ENCODE peak calls at places on chromosome 5, in eight cellular contexts. Y is GM12892, F is NCI-H1092 treated with DMSO at 0.1 percent for 48 hours, I is amniotic epithelial cell, N is GM10248, H is T-helper 2 cell, W is heart left ventricle, L is cardiac septum. Z is an unnamed sample.

GRCh38 chr5:135750506-135750905 is 84.0 kb upstream of the SLC25A48 start:
- DNase-seq in Y (no peak), F (no peak), I (no peak), N (no peak), H (no peak), W (no peak), L (no peak), Z (no peak)

GRCh38 chr5:172901788-172902496 is 57.3 kb upstream of the RPL26L1 start:
- DNase-seq in Y (no peak), F (no peak), I (peak), N (no peak), H (no peak), W (no peak), L (no peak), Z (no peak)

GRCh38 chr5:41834506-41834905 is 35.7 kb downstream of the OXCT1 start:
- DNase-seq in Y (no peak), F (no peak), I (no peak), N (no peak), H (no peak), W (no peak), L (no peak), Z (no peak)

GRCh38 chr5:161400583-161400982 is 145.9 kb downstream of the GABRB2 start:
- DNase-seq in Y (no peak), F (peak), I (no peak), N (no peak), H (no peak), W (no peak), L (no peak), Z (no peak)

GRCh38 chr5:157710887-157711286 is 20.3 kb upstream of the THG1L start:
- DNase-seq in Y (no peak), F (no peak), I (peak), N (no peak), H (no peak), W (no peak), L (no peak), Z (no peak)

GRCh38 chr5:31029925-31030324 is 163.6 kb upstream of the CDH6 start:
- DNase-seq in Y (no peak), F (no peak), I (no peak), N (no peak), H (no peak), W (no peak), L (no peak), Z (no peak)

GRCh38 chr5:136004436-136004835 is 24.4 kb upstream of the TGFBI start:
- DNase-seq in Y (no peak), F (no peak), I (peak), N (no peak), H (no peak), W (no peak), L (no peak), Z (no peak)

GRCh38 chr5:58071566-58071965 is 388.3 kb downstream of the PLK2 start:
- DNase-seq in Y (no peak), F (no peak), I (no peak), N (no peak), H (no peak), W (peak), L (peak), Z (no peak)

GRCh38 chr5:172543484-172544298 is 89.4 kb upstream of the SH3PXD2B start:
- DNase-seq in Y (no peak), F (no peak), I (no peak), N (no peak), H (no peak), W (peak), L (peak), Z (no peak)

GRCh38 chr5:67815455-67816391 is 399.8 kb upstream of the PIK3R1 start:
- DNase-seq in Y (no peak), F (no peak), I (no peak), N (no peak), H (no peak), W (no peak), L (no peak), Z (no peak)